ENCODE peak calls at places on chromosomes 12 and 14, in four cellular contexts. N, A, X and I are unnamed samples.

GRCh38 chr12:99985129-99985570 is 414 bp upstream of the ANKS1B start:
- DNase-seq in N (no peak), A (no peak), X (no peak), I (peak)

GRCh38 chr14:101408077-101408831 is 153.0 kb upstream of the DIO3 start:
- DNase-seq in N (peak), A (no peak), X (no peak), I (no peak)

GRCh38 chr14:64303471-64303917 is 9.3 kb upstream of the ESR2 start:
- DNase-seq in N (peak), A (peak), X (no peak), I (peak)

GRCh38 chr14:24392327-24393098 is 6.3 kb upstream of the NYNRIN start:
- DNase-seq in N (peak), A (no peak), X (no peak), I (peak)

GRCh38 chr12:75978677-75979076 is 52.9 kb downstream of the PHLDA1 start:
- DNase-seq in N (no peak), A (no peak), X (no peak), I (no peak)

GRCh38 chr14:100025111-100025510 is 40.1 kb upstream of the EVL start:
- DNase-seq in N (peak), A (peak), X (no peak), I (peak)

GRCh38 chr12:117036046-117036445 is 63.2 kb downstream of the TESC start:
- DNase-seq in N (no peak), A (no peak), X (no peak), I (no peak)

GRCh38 chr14:104940526-104941150 is 16.0 kb downstream of the PLD4 start:
- DNase-seq in N (peak), A (no peak), X (no peak), I (peak)

GRCh38 chr14:49594347-49595089 is 4.2 kb upstream of the LRR1 start:
- DNase-seq in N (peak), A (no peak), X (no peak), I (no peak)

GRCh38 chr14:104554088-104554607 is 25.4 kb upstream of the C14orf180 start:
- DNase-seq in N (no peak), A (no peak), X (no peak), I (no peak)

GRCh38 chr14:80109055-80109454 is 102.2 kb downstream of the DIO2 start:
- DNase-seq in N (no peak), A (no peak), X (no peak), I (no peak)

GRCh38 chr12:113940357-113940756 is 25.8 kb downstream of the RBM19 start:
- DNase-seq in N (no peak), A (peak), X (peak), I (peak)

GRCh38 chr12:113942209-113942608 is 23.9 kb downstream of the RBM19 start:
- DNase-seq in N (no peak), A (no peak), X (no peak), I (no peak)

GRCh38 chr12:113940929-113941486 is 25.1 kb downstream of the RBM19 start:
- DNase-seq in N (no peak), A (no peak), X (no peak), I (no peak)

GRCh38 chr12:113938471-113938870 is 27.7 kb downstream of the RBM19 start:
- DNase-seq in N (no peak), A (no peak), X (no peak), I (no peak)

DNA sequence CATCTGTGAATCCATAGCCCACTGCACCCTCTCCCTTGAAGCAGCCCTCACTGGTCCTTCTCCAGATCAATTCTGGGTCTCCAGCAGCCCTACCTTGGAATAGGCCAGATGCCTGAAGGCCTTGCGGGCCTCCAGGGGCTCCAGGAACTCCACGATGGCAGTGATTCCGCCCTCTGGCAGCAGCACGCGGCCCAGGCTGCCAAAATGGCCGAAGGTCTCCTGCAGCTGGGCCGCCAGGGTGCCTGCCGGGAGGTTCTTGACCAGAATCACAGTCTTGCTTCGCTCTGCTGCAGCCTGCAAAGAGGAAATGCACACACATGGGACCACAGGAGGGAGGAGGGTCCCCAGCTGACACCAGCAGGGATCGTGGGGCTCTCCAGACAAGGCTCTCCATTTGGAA is 26.3 kb downstream of the RBM19 start:
- DNase-seq in N (no peak), A (no peak), X (no peak), I (no peak)
- H4K5ac ChIP-seq in N (no peak), A (no peak), X (no peak), I (no peak)

GRCh38 chr14:38496092-38496491 is 240.2 kb upstream of the CLEC14A start:
- DNase-seq in N (no peak), A (no peak), X (no peak), I (no peak)
- H4K5ac ChIP-seq in N (no peak), A (no peak), X (no peak), I (no peak)

GRCh38 chr12:126819554-126819953 is 1447.4 kb upstream of the TMEM132C start:
- DNase-seq in N (no peak), A (no peak), X (no peak), I (no peak)
- H4K5ac ChIP-seq in N (no peak), A (no peak), X (no peak), I (no peak)

GRCh38 chr12:91632042-91632786 is 449.6 kb upstream of the DCN start:
- DNase-seq in N (no peak), A (no peak), X (no peak), I (no peak)
- H4K5ac ChIP-seq in N (no peak), A (no peak), X (no peak), I (no peak)

GRCh38 chr12:103392722-103393121 is 103.0 kb downstream of the C12orf42 start:
- DNase-seq in N (no peak), A (no peak), X (no peak), I (no peak)
- H4K5ac ChIP-seq in N (no peak), A (no peak), X (no peak), I (no peak)

GRCh38 chr12:131941116-131941986 is 8.4 kb upstream of the EP400 start:
- DNase-seq in N (no peak), A (no peak), X (no peak), I (no peak)

GRCh38 chr12:131943876-131944275 is 5.9 kb upstream of the EP400 start:
- DNase-seq in N (no peak), A (peak), X (no peak), I (no peak)

GRCh38 chr12:131941987-131942341 is 7.8 kb upstream of the EP400 start:
- DNase-seq in N (no peak), A (no peak), X (no peak), I (no peak)

GRCh38 chr12:131943389-131943788 is 6.4 kb upstream of the EP400 start:
- DNase-seq in N (no peak), A (peak), X (no peak), I (no peak)

GRCh38 chr12:131942671-131943070 is 7.1 kb upstream of the EP400 start:
- DNase-seq in N (no peak), A (no peak), X (no peak), I (no peak)
- H4K5ac ChIP-seq in N (no peak), A (no peak), X (no peak), I (no peak)

DNA sequence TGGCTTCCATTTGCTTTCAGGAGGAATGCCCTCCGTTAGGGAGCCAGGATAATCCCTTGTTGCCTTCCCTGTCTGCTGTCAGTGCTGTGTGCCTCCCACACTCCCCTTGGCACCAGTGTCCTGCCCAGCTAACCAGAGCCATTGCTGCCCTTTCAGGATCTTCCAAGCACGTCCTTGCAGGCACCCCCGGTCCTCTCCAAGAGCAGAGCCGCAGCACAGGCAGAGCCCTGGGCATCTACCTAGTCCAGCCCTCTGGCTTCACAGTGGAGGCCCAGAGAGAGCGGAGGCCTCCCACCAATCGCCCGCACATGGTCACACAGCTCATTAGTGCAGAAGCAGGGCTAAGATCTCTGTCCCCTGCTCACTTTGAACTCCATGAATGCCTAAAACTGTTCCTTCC is 39.0 kb upstream of the TSPAN9 start:
- DNase-seq in N (no peak), A (no peak), X (no peak), I (no peak)
- H4K5ac ChIP-seq in N (no peak), A (no peak), X (no peak), I (no peak)

GRCh38 chr12:103814436-103814835 is 26.6 kb downstream of the NT5DC3 start:
- DNase-seq in N (no peak), A (no peak), X (no peak), I (no peak)

GRCh38 chr12:103813949-103814348 is 27.1 kb downstream of the NT5DC3 start:
- DNase-seq in N (no peak), A (no peak), X (no peak), I (no peak)

GRCh38 chr12:103811791-103812190 is 29.2 kb downstream of the NT5DC3 start:
- DNase-seq in N (no peak), A (no peak), X (no peak), I (no peak)

GRCh38 chr12:103813426-103813825 is 27.6 kb downstream of the NT5DC3 start:
- DNase-seq in N (no peak), A (no peak), X (no peak), I (no peak)

GRCh38 chr12:103812789-103813188 is 28.2 kb downstream of the NT5DC3 start:
- DNase-seq in N (no peak), A (no peak), X (no peak), I (no peak)
- H4K5ac ChIP-seq in N (no peak), A (no peak), X (no peak), I (no peak)

GRCh38 chr12:132257206-132257954 is 72.0 kb downstream of the GALNT9 start:
- DNase-seq in N (no peak), A (no peak), X (no peak), I (no peak)
- H4K5ac ChIP-seq in N (no peak), A (no peak), X (no peak), I (no peak)